ENCODE peak calls at places on chromosomes 2 and 18, in five cellular contexts. D is mucosa of gallbladder; L is stimulated activated CD8-positive, alpha-beta memory T cell treated with anti-CD3 and anti-CD28 coated beads, Interleukin-7, amount 100 ng/mL, for 1 hour; T is iris pigment epithelial cell; X is activated CD8-positive, alpha-beta memory T cell treated with anti-CD3 and anti-CD28 coated beads for 4 hours. S is an unnamed sample.

GRCh38 chr18:46386788-46387187 is 270.2 kb downstream of the LOXHD1 start:
- DNase-seq in D (peak; percentile 13), L (no peak), T (no peak), X (no peak), S (no peak)

GRCh38 chr2:197073270-197073669 is 146.8 kb upstream of the PGAP1 start:
- DNase-seq in D (no peak), L (no peak), T (no peak), X (no peak), S (no peak)

GRCh38 chr2:84383271-84383670 is 75.8 kb downstream of the SUCLG1 start:
- DNase-seq in D (no peak), L (no peak), T (no peak), X (no peak), S (no peak)

GRCh38 chr2:160005476-160005875 is 56.9 kb downstream of the PLA2R1 start:
- DNase-seq in D (no peak), L (no peak), T (no peak), X (no peak), S (no peak)

GRCh38 chr2:112811841-112812306 is 24.7 kb downstream of the IL1B start:
- DNase-seq in D (no peak), L (no peak), T (peak; percentile 89), X (no peak), S (peak; percentile 39)

GRCh38 chr2:134357814-134358213 is 103.9 kb downstream of the MGAT5 start:
- DNase-seq in D (no peak), L (no peak), T (no peak), X (no peak), S (no peak)

GRCh38 chr18:69599377-69599776 is 198.7 kb downstream of the DOK6 start:
- DNase-seq in D (no peak), L (no peak), T (no peak), X (no peak), S (no peak)

GRCh38 chr2:73931531-73932500 is 5.1 kb downstream of the DGUOK start:
- DNase-seq in D (no peak), L (no peak), T (peak; percentile 73), X (peak; percentile 35), S (no peak)

GRCh38 chr18:58565021-58565420 is 63.9 kb downstream of the ALPK2 start:
- DNase-seq in D (no peak), L (no peak), T (no peak), X (no peak), S (no peak)

GRCh38 chr2:27584597-27584996 is 1.8 kb downstream of the ZNF512 start:
- DNase-seq in D (no peak), L (no peak), T (no peak), X (no peak), S (no peak)

GRCh38 chr2:104539649-104540048 is 314.3 kb upstream of the POU3F3 start:
- DNase-seq in D (no peak), L (no peak), T (no peak), X (no peak), S (no peak)

GRCh38 chr2:24919100-24919976 is 699 bp downstream of the ADCY3 start:
- DNase-seq in D (no peak), L (no peak), T (peak; percentile 20), X (peak; percentile 50), S (no peak)

GRCh38 chr2:210688071-210688470 is 131.7 kb downstream of the CPS1 start:
- DNase-seq in D (no peak), L (no peak), T (no peak), X (no peak), S (no peak)

GRCh38 chr2:74648009-74648443 is at the start of gene M1AP:
- DNase-seq in D (no peak), L (no peak), T (no peak), X (no peak), S (no peak)

GRCh38 chr2:50556934-50557575 is 474.9 kb downstream of the NRXN1 start:
- DNase-seq in D (no peak), L (no peak), T (peak; percentile 96), X (no peak), S (no peak)

GRCh38 chr2:147939313-147939712 is 81.2 kb downstream of the ORC4 start:
- DNase-seq in D (no peak), L (no peak), T (peak; percentile 4), X (no peak), S (no peak)

GRCh38 chr2:218888341-218888740 is 7.7 kb downstream of the WNT10A start:
- DNase-seq in D (no peak), L (no peak), T (no peak), X (no peak), S (no peak)

GRCh38 chr2:30310955-30311354 is 79.6 kb downstream of the LBH start:
- DNase-seq in D (no peak), L (no peak), T (no peak), X (no peak), S (no peak)

GRCh38 chr2:74481432-74481831 is 1.4 kb downstream of the CCDC142 start:
- DNase-seq in D (no peak), L (no peak), T (no peak), X (no peak), S (no peak)

GRCh38 chr2:68837164-68837860 is 33.9 kb downstream of the BMP10 start:
- DNase-seq in D (peak; percentile 60), L (peak; percentile 45), T (no peak), X (peak; percentile 29), S (no peak)

GRCh38 chr2:100810603-100811145 is 9.3 kb upstream of the NPAS2 start:
- DNase-seq in D (no peak), L (no peak), T (no peak), X (no peak), S (no peak)

S was measured in BJ.